ENCODE peak calls at places on chromosomes 3 and 15, in eight cellular contexts. G, E, T, K, L, U, C and H are unnamed samples.

GRCh38 chr3:190577225-190577624 is 63.3 kb downstream of the IL1RAP start:
- DNase-seq in C (no peak), K (no peak), E (no peak), L (no peak), T (no peak), U (no peak), G (no peak), H (no peak)

GRCh38 chr15:89967892-89968291 is 33.2 kb upstream of the ZNF710 start:
- DNase-seq in C (no peak), G (no peak), K (no peak), L (no peak), E (no peak), U (no peak), T (no peak), H (no peak)

GRCh38 chr3:86988235-86988634 is 2.7 kb downstream of the VGLL3 start:
- DNase-seq in E (no peak), U (no peak), L (no peak), G (no peak), T (peak), C (no peak), K (no peak), H (peak)

GRCh38 chr15:93028632-93029612 is 60.1 kb downstream of the RGMA start:
- DNase-seq in L (peak), C (peak), U (no peak), G (peak), E (peak), T (peak), K (peak), H (peak)

GRCh38 chr15:25177955-25178801 is 223.4 kb downstream of the SNRPN start:
- DNase-seq in L (no peak), E (peak), C (peak), T (no peak), G (peak), U (no peak), K (peak), H (no peak)

GRCh38 chr3:194439915-194440550 is 41.0 kb upstream of the GP5 start:
- DNase-seq in C (no peak), U (no peak), E (no peak), T (no peak), G (no peak), K (no peak), L (no peak), H (no peak)

GRCh38 chr3:50210510-50211367 is 5.7 kb downstream of the SLC38A3 start:
- DNase-seq in E (no peak), T (no peak), G (no peak), L (no peak), K (no peak), U (no peak), C (no peak), H (no peak)

GRCh38 chr15:63157891-63158431 is 684 bp upstream of the RPS27L start:
- DNase-seq in K (no peak), L (peak), E (peak), T (peak), G (peak), U (peak), C (peak), H (peak)

GRCh38 chr15:61205427-61205826 is 23.7 kb downstream of the RORA start:
- DNase-seq in C (no peak), K (no peak), T (peak), L (no peak), U (no peak), G (no peak), E (no peak), H (no peak)

GRCh38 chr3:126013742-126014141 is 44.8 kb downstream of the ROPN1B start:
- DNase-seq in U (no peak), T (no peak), L (no peak), E (no peak), K (no peak), C (no peak), G (no peak), H (no peak)

GRCh38 chr15:29687939-29688884 is 134.1 kb downstream of the TJP1 start:
- DNase-seq in T (no peak), K (no peak), G (no peak), E (peak), C (no peak), U (no peak), L (no peak), H (no peak)

GRCh38 chr3:30689202-30689641 is 82.8 kb downstream of the TGFBR2 start:
- DNase-seq in C (no peak), U (no peak), T (peak), G (peak), L (no peak), E (peak), K (no peak), H (no peak)

GRCh38 chr3:49199900-49200281 is 28.5 kb downstream of the KLHDC8B start:
- DNase-seq in U (no peak), T (peak), G (no peak), L (no peak), K (no peak), E (no peak), C (no peak), H (no peak)

GRCh38 chr3:151009981-151010380 is 37.5 kb upstream of the CLRN1 start:
- DNase-seq in U (no peak), E (no peak), C (no peak), L (no peak), T (no peak), K (no peak), G (no peak), H (no peak)

GRCh38 chr3:20066848-20067617 is 26.8 kb downstream of the KAT2B start:
- DNase-seq in K (no peak), C (peak), T (peak), E (no peak), U (no peak), L (no peak), G (no peak), H (no peak)

GRCh38 chr3:70990190-70990589 is 593.3 kb downstream of the FOXP1 start:
- DNase-seq in U (no peak), T (no peak), E (no peak), C (no peak), G (no peak), L (no peak), K (no peak), H (no peak)

GRCh38 chr3:69500604-69501003 is 114.7 kb upstream of the FRMD4B start:
- DNase-seq in C (no peak), K (no peak), G (peak), T (no peak), E (no peak), U (no peak), L (peak), H (no peak)

GRCh38 chr3:44058022-44058867 is 183.4 kb upstream of the TOPAZ1 start:
- DNase-seq in E (no peak), C (no peak), L (no peak), K (no peak), G (no peak), T (peak), U (no peak), H (peak)

GRCh38 chr3:51978143-51978502 is 3.3 kb downstream of the ABHD14A start:
- DNase-seq in K (no peak), C (no peak), L (no peak), U (no peak), G (no peak), E (no peak), T (no peak), H (no peak)

GRCh38 chr15:55649058-55649423 is 60.9 kb upstream of the PYGO1 start:
- DNase-seq in C (no peak), T (peak), E (no peak), K (no peak), G (no peak), L (peak), U (no peak), H (no peak)

GRCh38 chr3:8627949-8628348 is 16.6 kb downstream of the SSUH2 start:
- DNase-seq in G (no peak), T (no peak), C (peak), U (no peak), E (no peak), K (no peak), L (no peak), H (no peak)

GRCh38 chr15:64623347-64624024 is 151.9 kb downstream of the RBPMS2 start:
- DNase-seq in E (no peak), K (no peak), C (no peak), T (no peak), L (no peak), G (no peak), U (no peak), H (no peak)

GRCh38 chr3:155382396-155383042 is 89.0 kb upstream of the STRIT1 start:
- DNase-seq in U (peak), L (peak), K (peak), T (peak), E (peak), C (peak), G (peak), H (no peak)

GRCh38 chr3:114498779-114499370 is 205.0 kb downstream of the TIGIT start:
- DNase-seq in E (no peak), T (peak), G (no peak), C (no peak), L (peak), K (no peak), U (peak), H (peak)

GRCh38 chr3:77887611-77888010 is 847.7 kb downstream of the ROBO2 start:
- DNase-seq in C (no peak), E (no peak), G (no peak), T (no peak), U (no peak), L (no peak), K (no peak), H (no peak)

GRCh38 chr15:77107531-77108355 is 36.8 kb upstream of the TSPAN3 start:
- DNase-seq in C (peak), K (no peak), L (peak), U (peak), E (peak), G (peak), T (peak), H (no peak)

GRCh38 chr15:26442680-26443079 is 330.2 kb downstream of the GABRB3 start:
- DNase-seq in K (no peak), G (no peak), L (no peak), T (no peak), U (no peak), E (no peak), C (no peak), H (no peak)

GRCh38 chr3:32493437-32494414 is 8.9 kb downstream of the CMTM6 start:
- DNase-seq in C (no peak), L (peak), K (no peak), E (no peak), T (peak), G (no peak), U (no peak), H (no peak)

DNA sequence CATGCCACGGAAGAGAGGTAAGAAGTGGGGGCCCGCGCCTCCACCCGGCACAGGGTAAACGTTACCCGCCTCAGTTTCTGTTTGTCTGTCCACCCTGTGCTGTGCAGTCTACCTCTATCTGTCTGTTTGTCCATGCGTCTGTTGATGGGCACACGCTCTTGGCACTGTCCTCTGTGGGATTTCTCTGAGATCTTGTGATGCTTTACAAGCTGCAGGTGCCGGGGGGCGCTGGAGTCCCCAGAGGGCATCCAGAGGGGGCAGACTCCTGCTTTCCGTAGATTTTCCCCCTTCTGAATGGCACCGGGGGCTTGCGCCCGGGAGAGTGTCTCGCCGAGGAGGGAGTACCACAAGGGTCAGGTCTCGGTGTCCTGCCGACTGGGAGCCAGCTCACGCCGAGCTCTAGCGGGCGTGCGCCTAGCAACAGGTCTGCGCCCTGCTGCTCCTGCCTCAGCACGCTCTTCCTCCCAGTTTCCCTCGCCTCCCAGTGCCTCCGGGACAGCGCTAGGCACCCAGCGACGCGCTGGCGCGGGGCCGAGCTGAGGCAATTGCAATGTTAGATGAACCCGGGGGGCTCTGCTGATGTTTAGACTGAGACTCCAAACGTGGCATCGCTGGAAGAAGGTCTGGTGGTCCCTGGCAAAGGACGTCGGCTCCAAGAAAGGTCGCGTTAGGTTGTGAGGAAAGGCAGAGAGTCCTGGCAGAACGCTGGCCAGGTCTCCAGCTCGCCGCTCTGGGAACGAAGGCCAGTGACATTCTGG is 667 bp downstream of the CEMIP start:
- DNase-seq in C (no peak), K (peak), L (peak), G (no peak), U (peak), E (no peak), T (peak), H (no peak)
- H3K4me3 ChIP-seq in C (peak), K (peak), L (peak), G (peak), U (peak), E (peak), T (peak), H (peak)

DNA sequence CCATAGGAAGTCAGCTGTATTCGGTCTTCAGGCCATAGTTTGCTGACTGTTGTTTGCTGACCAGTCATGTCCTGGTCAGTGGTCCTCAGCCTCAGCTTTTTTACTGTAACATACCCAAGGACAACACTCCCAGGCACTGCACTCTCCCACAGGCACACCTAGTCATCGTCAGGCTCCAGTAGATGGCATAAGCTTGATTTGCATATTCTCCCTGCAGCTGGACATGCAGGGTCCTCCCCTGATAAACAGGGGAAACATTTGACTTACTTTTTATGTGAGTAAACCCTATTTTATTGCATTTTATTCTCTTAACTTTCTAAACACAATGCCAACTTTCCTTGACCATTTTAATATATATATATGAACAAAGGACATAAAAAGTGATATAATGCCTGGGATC is 22.8 kb downstream of the ARHGEF3 start:
- DNase-seq in G (no peak), E (no peak), C (no peak), L (no peak), T (no peak), U (no peak), K (no peak), H (no peak)
- H3K4me3 ChIP-seq in G (no peak), E (no peak), C (no peak), L (no peak), T (no peak), U (no peak), K (no peak), H (no peak)

GRCh38 chr15:70584441-70584837 is 178.9 kb downstream of the UACA start:
- DNase-seq in G (no peak), C (no peak), E (peak), K (no peak), T (no peak), L (no peak), U (no peak), H (no peak)
- H3K4me3 ChIP-seq in G (no peak), C (no peak), E (no peak), K (no peak), T (no peak), L (no peak), U (no peak), H (no peak)

DNA sequence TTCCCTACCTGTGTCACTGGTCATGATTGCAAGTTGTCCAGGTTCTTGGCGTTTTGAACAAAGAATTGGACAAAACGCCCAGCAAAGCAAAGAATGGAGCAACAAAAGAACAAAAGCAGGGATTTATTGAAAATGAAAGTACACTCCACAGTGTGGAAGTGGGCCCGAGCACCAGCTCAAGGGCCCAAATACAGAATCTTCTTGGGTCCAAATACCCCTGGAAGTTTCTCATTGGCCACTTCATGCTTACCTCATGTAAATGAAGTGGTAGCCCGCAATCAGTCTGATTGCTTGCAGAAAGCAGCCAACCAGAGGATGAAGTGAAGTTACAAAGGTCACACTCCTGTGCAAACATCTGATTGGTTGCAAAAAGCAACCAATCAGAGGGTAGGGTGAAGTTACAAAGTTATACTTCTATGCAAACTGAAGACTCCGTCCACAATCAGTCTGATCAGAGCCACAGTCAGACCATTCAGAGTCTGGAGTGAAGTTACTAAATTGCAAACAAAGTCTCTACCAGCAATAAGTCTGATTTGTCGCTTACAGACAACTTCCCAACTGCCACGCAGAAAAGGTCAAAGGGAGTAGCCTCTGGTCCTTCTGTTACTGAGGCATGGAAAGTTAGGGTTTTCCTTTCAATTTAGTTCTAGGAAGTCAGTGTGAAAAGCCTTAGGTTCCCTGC is 8.3 kb upstream of the TM4SF1 start:
- DNase-seq in T (no peak), E (no peak), L (no peak), C (no peak), K (no peak), G (no peak), U (no peak), H (no peak)
- H3K4me3 ChIP-seq in T (no peak), E (no peak), L (no peak), C (no peak), K (no peak), G (no peak), U (no peak), H (no peak)

GRCh38 chr15:38255690-38256089 is 3.1 kb downstream of the SPRED1 start:
- DNase-seq in G (no peak), L (no peak), T (no peak), E (no peak), C (no peak), K (no peak), U (no peak), H (no peak)
- H3K4me3 ChIP-seq in G (no peak), L (no peak), T (peak), E (peak), C (peak), K (peak), U (no peak), H (peak)

DNA sequence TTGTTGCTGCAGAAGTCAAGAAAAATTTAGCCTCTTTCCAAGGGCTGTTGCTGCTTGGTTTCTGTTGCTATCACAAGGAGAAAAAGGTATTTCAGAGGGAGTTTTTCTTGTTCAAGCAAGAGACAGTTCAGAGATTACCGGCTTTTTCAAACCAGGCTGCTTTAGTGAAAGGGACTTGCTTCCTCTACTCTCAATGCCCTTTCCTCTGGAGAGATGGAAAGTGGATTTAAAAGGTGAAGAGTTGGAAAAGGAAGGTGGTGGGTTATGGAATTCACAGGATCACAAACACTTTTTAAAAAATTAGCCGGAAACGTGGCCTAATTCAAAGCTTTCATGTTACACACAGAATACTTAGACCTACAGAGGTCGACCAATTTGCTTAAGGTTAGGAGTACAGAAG is 1.1 kb downstream of the PARP6 start:
- DNase-seq in E (no peak), T (no peak), U (no peak), K (no peak), L (no peak), C (no peak), G (no peak), H (no peak)
- H3K4me3 ChIP-seq in E (peak), T (peak), U (no peak), K (peak), L (no peak), C (peak), G (no peak), H (peak)

DNA sequence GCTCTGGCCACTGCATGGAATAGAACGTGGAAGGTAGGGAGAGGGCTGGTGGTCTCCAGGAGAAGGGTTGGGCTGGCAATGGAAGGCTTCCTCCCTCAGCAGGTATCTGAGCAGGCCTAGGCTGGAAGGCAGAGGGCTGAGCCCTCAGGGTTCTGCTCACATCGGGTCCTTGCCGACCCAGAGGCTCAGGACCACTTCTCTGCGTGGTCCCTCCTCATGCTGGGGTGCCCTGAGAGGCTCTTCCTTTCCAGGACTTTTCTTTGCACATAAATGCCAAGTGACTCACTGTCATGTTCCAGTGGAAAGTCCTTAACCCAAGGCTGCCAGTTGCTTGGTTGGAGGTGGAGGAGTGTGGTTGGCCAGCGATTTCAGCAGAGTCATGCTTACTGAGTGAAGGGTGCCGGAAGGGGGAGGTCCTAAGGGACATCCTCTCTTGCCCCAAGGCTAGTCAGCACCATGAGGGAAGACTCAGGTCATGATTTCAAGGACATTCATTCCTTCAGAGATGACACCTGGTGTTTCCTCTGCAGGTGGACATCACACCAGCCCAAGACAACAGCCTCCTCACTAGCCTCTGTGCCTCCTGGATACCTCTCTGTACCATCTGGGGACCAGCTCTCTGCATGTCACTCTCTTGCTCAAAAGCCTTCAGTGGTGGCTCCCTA is 8.2 kb downstream of the SLC6A6 start:
- DNase-seq in E (peak), C (no peak), L (peak), T (peak), U (no peak), K (no peak), G (peak), H (peak)
- H3K4me3 ChIP-seq in E (no peak), C (no peak), L (no peak), T (no peak), U (no peak), K (no peak), G (no peak), H (no peak)